ENCODE peak calls at places on chromosomes 2 and 18, in nine cellular contexts. X is GF-D8; Y is stimulated activated naive CD8-positive, alpha-beta T cell treated with anti-CD3 and anti-CD28 coated beads, Interleukin-15, Interleukin-2, amounts not matched to agents 100 U/mL and 50 U/mL, for 24 hours; E is neuronal stem cell; N is CD4-positive, alpha-beta memory T cell; S is Calu3; J is retina; B is small intestine; A is fibroblast of the aortic adventitia. K is an unnamed sample.

GRCh38 chr2:150598383-150598782 is 110.9 kb upstream of the RND3 start:
- DNase-seq in X (no peak), Y (no peak), E (no peak), N (no peak), S (no peak), J (no peak), B (peak), A (peak), K (no peak)

GRCh38 chr2:169827272-169828140 is at the start of gene UBR3:
- DNase-seq in X (peak), Y (peak), E (peak), N (peak), S (peak), J (peak), B (peak), A (peak), K (peak)

GRCh38 chr2:133026536-133027177 is 356.7 kb upstream of the LYPD1 start:
- DNase-seq in X (no peak), Y (no peak), E (peak), N (no peak), S (peak), J (no peak), B (no peak), A (peak), K (no peak)

GRCh38 chr18:62018761-62019041 is 125.9 kb upstream of the RNF152 start:
- DNase-seq in X (no peak), Y (no peak), E (no peak), N (no peak), S (no peak), J (no peak), B (no peak), A (no peak), K (peak)

GRCh38 chr18:32910694-32911296 is 138.0 kb upstream of the KLHL14 start:
- DNase-seq in X (no peak), Y (no peak), E (no peak), N (no peak), S (no peak), J (no peak), B (no peak), A (peak), K (peak)

GRCh38 chr2:85353876-85354285 is 447 bp downstream of the RETSAT start:
- DNase-seq in X (no peak), Y (peak), E (peak), N (peak), S (peak), J (peak), B (peak), A (peak), K (peak)

GRCh38 chr18:33404244-33404873 is 36.2 kb downstream of the CCDC178 start:
- DNase-seq in X (no peak), Y (no peak), E (no peak), N (no peak), S (no peak), J (no peak), B (no peak), A (no peak), K (no peak)

GRCh38 chr2:160652236-160652635 is 158.6 kb upstream of the RBMS1 start:
- DNase-seq in X (no peak), Y (peak), E (no peak), N (peak), S (no peak), J (no peak), B (peak), A (no peak), K (peak)

GRCh38 chr2:108364676-108365297 is 13.0 kb upstream of the SULT1C4 start:
- DNase-seq in X (no peak), Y (no peak), E (no peak), N (no peak), S (no peak), J (no peak), B (no peak), A (no peak), K (peak)

GRCh38 chr2:54836477-54836876 is 113.0 kb downstream of the EML6 start:
- DNase-seq in X (no peak), Y (no peak), E (no peak), N (no peak), S (no peak), J (no peak), B (no peak), A (no peak), K (no peak)

GRCh38 chr2:62467475-62468321 is 38.3 kb downstream of the TMEM17 start:
- DNase-seq in X (no peak), Y (no peak), E (no peak), N (no peak), S (no peak), J (no peak), B (no peak), A (peak), K (no peak)

GRCh38 chr18:12944724-12945123 is 3.1 kb upstream of the SEH1L start:
- DNase-seq in X (no peak), Y (no peak), E (no peak), N (no peak), S (no peak), J (no peak), B (peak), A (peak), K (peak)

GRCh38 chr18:31679133-31679731 is 5.1 kb downstream of the B4GALT6 start:
- DNase-seq in X (no peak), Y (no peak), E (no peak), N (no peak), S (no peak), J (no peak), B (peak), A (peak), K (peak)

GRCh38 chr2:189252991-189253680 is 73.6 kb upstream of the COL5A2 start:
- DNase-seq in X (no peak), Y (no peak), E (no peak), N (no peak), S (no peak), J (no peak), B (no peak), A (no peak), K (no peak)

GRCh38 chr2:25711641-25712369 is 38.4 kb upstream of the DTNB start:
- DNase-seq in X (no peak), Y (no peak), E (no peak), N (no peak), S (no peak), J (no peak), B (no peak), A (no peak), K (no peak)

GRCh38 chr2:208265371-208265806 is 666 bp upstream of the PIKFYVE start:
- DNase-seq in X (peak), Y (peak), E (peak), N (peak), S (no peak), J (peak), B (no peak), A (peak), K (peak)

GRCh38 chr2:54557601-54558187 is 101.6 kb downstream of the SPTBN1 start:
- DNase-seq in X (peak), Y (peak), E (peak), N (peak), S (peak), J (peak), B (peak), A (peak), K (peak)

GRCh38 chr2:39494784-39495251 is 57.7 kb upstream of the MAP4K3 start:
- DNase-seq in X (no peak), Y (peak), E (no peak), N (no peak), S (peak), J (no peak), B (no peak), A (peak), K (peak)

GRCh38 chr2:198287706-198288105 is 483.3 kb downstream of the PLCL1 start:
- DNase-seq in X (no peak), Y (no peak), E (no peak), N (no peak), S (no peak), J (no peak), B (no peak), A (no peak), K (no peak)

GRCh38 chr2:85907671-85908157 is 18.9 kb upstream of the ST3GAL5 start:
- DNase-seq in X (no peak), Y (no peak), E (no peak), N (no peak), S (no peak), J (no peak), B (no peak), A (no peak), K (peak)

GRCh38 chr2:218799990-218800389 is 18.0 kb downstream of the CYP27A1 start:
- DNase-seq in X (no peak), Y (no peak), E (no peak), N (no peak), S (no peak), J (no peak), B (no peak), A (no peak), K (no peak)

GRCh38 chr18:31891566-31891965 is 51.4 kb downstream of the TRAPPC8 start:
- DNase-seq in X (no peak), Y (no peak), E (no peak), N (no peak), S (no peak), J (no peak), B (no peak), A (no peak), K (no peak)

GRCh38 chr2:7427293-7428060 is 510.3 kb downstream of the RNF144A start:
- DNase-seq in X (no peak), Y (no peak), E (peak), N (no peak), S (peak), J (peak), B (peak), A (peak), K (peak)

GRCh38 chr18:2218101-2218500 is 353.2 kb downstream of the METTL4 start:
- DNase-seq in X (no peak), Y (no peak), E (no peak), N (no peak), S (no peak), J (no peak), B (no peak), A (no peak), K (no peak)